ENCODE peak calls at places on chromosomes 2 and 18, in ten cellular contexts. One of them, this sample, is unnamed.

GRCh38 chr2:221943078-221943810 is 355.6 kb downstream of the PAX3 start:
- DNase-seq in GM23338: no peak
- DNase-seq in sigmoid colon: peak; percentile 94
- DNase-seq in HepG2: no peak
- DNase-seq in stomach: peak; percentile 64
- DNase-seq in HCT116: no peak
- DNase-seq in spleen: no peak
- DNase-seq in transverse colon: peak; percentile 51
- DNase-seq in GM12878: no peak
- DNase-seq in K562: no peak
- DNase-seq in this sample: no peak

GRCh38 chr2:155250800-155251199 is 552.3 kb downstream of the KCNJ3 start:
- DNase-seq in GM23338: peak; percentile 57
- DNase-seq in sigmoid colon: no peak
- DNase-seq in HepG2: peak; percentile 9
- DNase-seq in stomach: no peak
- DNase-seq in HCT116: peak; percentile 44
- DNase-seq in spleen: no peak
- DNase-seq in transverse colon: no peak
- DNase-seq in GM12878: no peak
- DNase-seq in K562: no peak
- DNase-seq in this sample: no peak

GRCh38 chr2:8138923-8139667 is 542.8 kb upstream of the ID2 start:
- DNase-seq in GM23338: no peak
- DNase-seq in sigmoid colon: peak; percentile 79
- DNase-seq in HepG2: peak; percentile 99
- DNase-seq in stomach: no peak
- DNase-seq in HCT116: no peak
- DNase-seq in spleen: no peak
- DNase-seq in transverse colon: no peak
- DNase-seq in GM12878: no peak
- DNase-seq in K562: no peak
- DNase-seq in this sample: no peak

GRCh38 chr2:70873541-70873940 is 37.9 kb upstream of the CD207 start:
- DNase-seq in GM23338: no peak
- DNase-seq in sigmoid colon: no peak
- DNase-seq in HepG2: no peak
- DNase-seq in stomach: no peak
- DNase-seq in HCT116: no peak
- DNase-seq in spleen: no peak
- DNase-seq in transverse colon: no peak
- DNase-seq in GM12878: no peak
- DNase-seq in K562: no peak
- DNase-seq in this sample: no peak

GRCh38 chr2:170123593-170123992 is 54.4 kb upstream of the MYO3B start:
- DNase-seq in GM23338: peak; percentile 72
- DNase-seq in sigmoid colon: no peak
- DNase-seq in HepG2: peak; percentile 72
- DNase-seq in stomach: no peak
- DNase-seq in HCT116: peak; percentile 7
- DNase-seq in spleen: no peak
- DNase-seq in transverse colon: no peak
- DNase-seq in GM12878: no peak
- DNase-seq in K562: peak; percentile 7
- DNase-seq in this sample: no peak

GRCh38 chr2:202632682-202633081 is 2.1 kb upstream of the FAM117B start:
- DNase-seq in GM23338: no peak
- DNase-seq in sigmoid colon: no peak
- DNase-seq in HepG2: no peak
- DNase-seq in stomach: no peak
- DNase-seq in HCT116: no peak
- DNase-seq in spleen: no peak
- DNase-seq in transverse colon: no peak
- DNase-seq in GM12878: no peak
- DNase-seq in K562: peak; percentile 7
- DNase-seq in this sample: no peak

GRCh38 chr2:62305421-62306176 is 109.7 kb downstream of the B3GNT2 start:
- DNase-seq in GM23338: no peak
- DNase-seq in sigmoid colon: no peak
- DNase-seq in HepG2: no peak
- DNase-seq in stomach: no peak
- DNase-seq in HCT116: no peak
- DNase-seq in spleen: no peak
- DNase-seq in transverse colon: no peak
- DNase-seq in GM12878: peak; percentile 69
- DNase-seq in K562: no peak
- DNase-seq in this sample: no peak

GRCh38 chr2:30402441-30403182 is 44.4 kb upstream of the LCLAT1 start:
- DNase-seq in GM23338: no peak
- DNase-seq in sigmoid colon: no peak
- DNase-seq in HepG2: no peak
- DNase-seq in stomach: no peak
- DNase-seq in HCT116: no peak
- DNase-seq in spleen: no peak
- DNase-seq in transverse colon: no peak
- DNase-seq in GM12878: no peak
- DNase-seq in K562: no peak
- DNase-seq in this sample: no peak

GRCh38 chr2:137208361-137208973 is 443.1 kb downstream of the THSD7B start:
- DNase-seq in GM23338: no peak
- DNase-seq in sigmoid colon: no peak
- DNase-seq in HepG2: peak; percentile 13
- DNase-seq in stomach: no peak
- DNase-seq in HCT116: no peak
- DNase-seq in spleen: no peak
- DNase-seq in transverse colon: no peak
- DNase-seq in GM12878: no peak
- DNase-seq in K562: no peak
- DNase-seq in this sample: no peak

GRCh38 chr2:174608866-174609214 is 11.2 kb upstream of the WIPF1 start:
- DNase-seq in GM23338: no peak
- DNase-seq in sigmoid colon: no peak
- DNase-seq in HepG2: no peak
- DNase-seq in stomach: no peak
- DNase-seq in HCT116: no peak
- DNase-seq in spleen: no peak
- DNase-seq in transverse colon: no peak
- DNase-seq in GM12878: no peak
- DNase-seq in K562: no peak
- DNase-seq in this sample: no peak

GRCh38 chr2:60958361-60958760 is 59.2 kb upstream of the PEX13 start:
- DNase-seq in GM23338: no peak
- DNase-seq in sigmoid colon: no peak
- DNase-seq in HepG2: no peak
- DNase-seq in stomach: no peak
- DNase-seq in HCT116: no peak
- DNase-seq in spleen: no peak
- DNase-seq in transverse colon: no peak
- DNase-seq in GM12878: no peak
- DNase-seq in K562: no peak
- DNase-seq in this sample: no peak

GRCh38 chr2:169640104-169640503 is 54.1 kb downstream of the CFAP210 start:
- DNase-seq in GM23338: no peak
- DNase-seq in sigmoid colon: no peak
- DNase-seq in HepG2: peak; percentile 66
- DNase-seq in stomach: no peak
- DNase-seq in HCT116: no peak
- DNase-seq in spleen: no peak
- DNase-seq in transverse colon: no peak
- DNase-seq in GM12878: no peak
- DNase-seq in K562: no peak
- DNase-seq in this sample: no peak

GRCh38 chr2:134944975-134945374 is 26.4 kb downstream of the CCNT2 start:
- DNase-seq in GM23338: peak; percentile 24
- DNase-seq in sigmoid colon: no peak
- DNase-seq in HepG2: no peak
- DNase-seq in stomach: no peak
- DNase-seq in HCT116: no peak
- DNase-seq in spleen: no peak
- DNase-seq in transverse colon: no peak
- DNase-seq in GM12878: no peak
- DNase-seq in K562: no peak
- DNase-seq in this sample: no peak

DNA sequence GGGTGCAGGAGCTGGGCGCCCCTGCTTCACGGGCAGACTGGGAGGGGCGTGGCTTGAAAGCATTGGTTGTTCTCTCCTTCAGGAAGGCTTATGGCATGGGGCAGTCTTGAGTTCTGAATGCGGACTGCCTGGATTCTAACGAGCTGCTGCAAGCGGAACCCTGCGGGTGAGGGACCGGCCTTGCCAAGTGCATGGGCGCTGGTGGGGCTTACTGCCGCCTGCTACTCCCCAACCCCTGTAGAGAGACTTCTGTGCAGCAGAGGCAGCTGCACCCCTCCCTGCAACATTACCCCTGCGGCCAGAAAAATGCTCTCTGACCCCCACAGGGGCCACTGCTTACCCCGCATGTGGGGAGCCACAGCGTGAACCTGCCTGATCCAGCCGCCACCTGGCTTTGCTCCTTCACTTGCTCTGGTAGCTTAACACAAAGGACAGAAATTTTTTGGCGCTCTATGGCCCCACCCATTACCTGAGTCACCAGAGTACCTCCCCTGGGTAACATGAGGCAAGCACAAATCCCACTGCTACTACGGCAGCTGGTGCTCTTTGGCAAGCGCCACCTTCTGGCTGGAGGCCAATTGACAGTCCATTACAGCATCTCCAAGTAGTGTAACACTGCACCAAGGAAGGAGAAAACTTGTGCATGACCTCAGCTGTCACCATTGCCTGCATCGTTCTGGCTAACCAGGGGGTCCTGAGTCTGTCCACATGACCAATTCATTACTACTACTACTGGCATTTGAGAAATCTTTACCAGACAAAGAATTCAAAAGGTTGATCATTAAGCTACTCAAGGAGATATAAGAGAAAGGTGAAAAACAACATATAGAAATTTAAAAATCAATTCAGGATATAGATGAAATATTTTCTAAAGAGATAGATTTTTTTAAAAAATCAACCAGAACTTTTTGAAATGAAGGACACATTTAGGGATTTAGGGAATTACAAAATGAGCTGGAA is 35.4 kb downstream of the MYL12B start:
- DNase-seq in GM23338: peak; percentile 97
- DNase-seq in sigmoid colon: peak; percentile 88
- DNase-seq in HepG2: peak; percentile 91
- DNase-seq in stomach: peak; percentile 94
- DNase-seq in HCT116: peak; percentile 94
- DNase-seq in spleen: peak; percentile 94
- DNase-seq in transverse colon: peak; percentile 93
- DNase-seq in GM12878: peak; percentile 69
- DNase-seq in K562: peak; percentile 71
- DNase-seq in this sample: peak; percentile 92
- TF ChIP-seq POLR2AphosphoS5 in GM23338: peak; percentile 96
- TF ChIP-seq POLR2AphosphoS5 in sigmoid colon: peak; percentile 26
- TF ChIP-seq POLR2AphosphoS5 in HepG2: peak; percentile 91
- TF ChIP-seq POLR2AphosphoS5 in stomach: peak; percentile 38
- TF ChIP-seq POLR2AphosphoS5 in HCT116: peak; percentile 96
- TF ChIP-seq POLR2AphosphoS5 in spleen: peak; percentile 58
- TF ChIP-seq POLR2AphosphoS5 in transverse colon: peak; percentile 35
- TF ChIP-seq POLR2AphosphoS5 in GM12878: peak; percentile 82
- TF ChIP-seq POLR2AphosphoS5 in K562: peak; percentile 67
- TF ChIP-seq POLR2AphosphoS5 in this sample: peak; percentile 41

DNA sequence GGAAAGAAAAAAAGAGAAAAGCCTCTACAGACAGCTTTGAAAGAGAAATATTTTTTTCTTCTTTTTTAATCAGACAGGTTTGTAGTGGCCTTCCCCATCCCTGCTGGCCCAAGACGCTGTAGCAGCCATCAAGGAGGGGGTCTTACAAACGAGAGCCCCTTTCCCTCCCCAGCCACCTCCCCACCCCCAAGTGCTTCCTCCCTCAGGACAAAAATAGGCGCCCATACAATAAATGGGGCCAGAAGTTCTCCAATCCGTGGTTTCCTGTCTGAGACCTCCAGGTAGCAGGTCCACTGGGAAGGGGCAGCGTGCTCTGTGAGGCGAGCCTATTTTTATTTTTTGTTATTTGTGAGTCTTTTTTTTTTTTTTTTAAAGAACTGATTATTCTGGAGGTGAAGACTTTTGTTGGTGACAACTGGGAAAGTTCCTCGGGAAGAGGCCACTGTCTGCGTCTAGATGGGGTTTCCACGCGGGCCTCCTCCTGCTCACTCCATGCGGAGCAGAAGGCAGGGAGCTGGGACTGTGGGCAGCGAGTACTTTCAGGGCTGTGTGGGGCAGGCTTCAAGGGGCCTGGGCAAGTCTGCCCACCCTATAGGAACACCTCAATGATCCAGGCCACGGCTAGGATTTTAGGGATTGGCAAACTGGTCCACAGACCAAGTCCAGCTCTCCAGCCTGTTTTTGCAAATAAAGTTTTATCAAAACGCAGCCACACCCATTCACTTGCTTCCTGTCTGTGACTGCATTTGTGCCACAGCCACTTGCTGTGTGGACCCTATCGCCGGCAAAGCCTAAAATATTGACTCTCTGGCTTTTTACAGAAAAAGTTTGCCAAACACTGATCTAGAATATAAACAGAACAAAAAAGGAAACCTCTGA is 139.6 kb downstream of the CTIF start:
- DNase-seq in GM23338: no peak
- DNase-seq in sigmoid colon: peak; percentile 55
- DNase-seq in HepG2: no peak
- DNase-seq in stomach: no peak
- DNase-seq in HCT116: no peak
- DNase-seq in spleen: peak; percentile 67
- DNase-seq in transverse colon: no peak
- DNase-seq in GM12878: no peak
- DNase-seq in K562: no peak
- DNase-seq in this sample: no peak
- H3K4me1 ChIP-seq in GM23338: no peaks in the 10 kb centered on the region
- H3K4me1 ChIP-seq in sigmoid colon: peaks cover 59% of the 10 kb centered on the region
- H3K4me1 ChIP-seq in HepG2: peaks cover 28% of the 10 kb centered on the region
- H3K4me1 ChIP-seq in stomach: peaks cover 24% of the 10 kb centered on the region
- H3K4me1 ChIP-seq in HCT116: peaks cover 7% of the 10 kb centered on the region
- H3K4me1 ChIP-seq in spleen: peaks cover 4% of the 10 kb centered on the region
- H3K4me1 ChIP-seq in transverse colon: no peaks in the 10 kb centered on the region
- H3K4me1 ChIP-seq in GM12878: peaks cover 8% of the 10 kb centered on the region
- H3K4me1 ChIP-seq in K562: no peaks in the 10 kb centered on the region
- H3K4me1 ChIP-seq in this sample: peaks cover 3% of the 10 kb centered on the region

DNA sequence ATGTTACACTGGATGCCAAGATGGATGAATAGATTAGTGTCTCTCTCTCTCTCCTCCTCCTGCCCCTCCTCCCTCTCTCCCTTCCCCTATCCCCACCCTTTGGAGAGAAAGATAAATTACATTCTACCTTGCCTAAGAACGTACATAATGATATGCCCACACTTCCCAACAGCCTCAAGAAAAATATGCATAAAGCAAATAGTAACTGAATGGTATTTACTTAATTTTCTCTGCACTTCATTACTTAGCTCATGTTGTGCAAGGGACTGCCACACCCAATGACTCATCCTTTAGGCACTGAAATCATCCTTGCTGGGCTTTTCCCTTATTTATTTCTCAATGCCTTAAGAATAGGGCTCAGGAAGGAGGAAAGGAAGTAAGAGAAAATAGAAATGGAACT is 137.3 kb upstream of the PID1 start:
- DNase-seq in GM23338: peak; percentile 51
- DNase-seq in sigmoid colon: peak; percentile 83
- DNase-seq in HepG2: peak; percentile 30
- DNase-seq in stomach: peak; percentile 38
- DNase-seq in HCT116: peak; percentile 85
- DNase-seq in spleen: no peak
- DNase-seq in transverse colon: peak; percentile 47
- DNase-seq in GM12878: no peak
- DNase-seq in K562: no peak
- DNase-seq in this sample: peak; percentile 53
- TF ChIP-seq POLR2AphosphoS5 in GM23338: no peak
- TF ChIP-seq POLR2AphosphoS5 in sigmoid colon: peak; percentile 67
- TF ChIP-seq POLR2AphosphoS5 in HepG2: no peak
- TF ChIP-seq POLR2AphosphoS5 in stomach: peak; percentile 69
- TF ChIP-seq POLR2AphosphoS5 in HCT116: peak; percentile 40
- TF ChIP-seq POLR2AphosphoS5 in spleen: no peak
- TF ChIP-seq POLR2AphosphoS5 in transverse colon: no peak
- TF ChIP-seq POLR2AphosphoS5 in GM12878: no peak
- TF ChIP-seq POLR2AphosphoS5 in K562: no peak
- TF ChIP-seq POLR2AphosphoS5 in this sample: peak; percentile 87

GRCh38 chr2:242056785-242057184 is 187.3 kb downstream of the RTP5 start:
- DNase-seq in GM23338: no peak
- DNase-seq in sigmoid colon: peak; percentile 32
- DNase-seq in HepG2: no peak
- DNase-seq in stomach: no peak
- DNase-seq in HCT116: no peak
- DNase-seq in spleen: no peak
- DNase-seq in transverse colon: no peak
- DNase-seq in GM12878: no peak
- DNase-seq in K562: no peak
- DNase-seq in this sample: no peak
- H3K4me1 ChIP-seq in GM23338: no peaks in the 10 kb centered on the region
- H3K4me1 ChIP-seq in sigmoid colon: no peaks in the 10 kb centered on the region
- H3K4me1 ChIP-seq in HepG2: peaks cover 21% of the 10 kb centered on the region
- H3K4me1 ChIP-seq in stomach: no peaks in the 10 kb centered on the region
- H3K4me1 ChIP-seq in HCT116: no peaks in the 10 kb centered on the region
- H3K4me1 ChIP-seq in spleen: no peaks in the 10 kb centered on the region
- H3K4me1 ChIP-seq in transverse colon: no peaks in the 10 kb centered on the region
- H3K4me1 ChIP-seq in GM12878: no peaks in the 10 kb centered on the region
- H3K4me1 ChIP-seq in K562: no peaks in the 10 kb centered on the region
- H3K4me1 ChIP-seq in this sample: no peaks in the 10 kb centered on the region